ENCODE peak calls at places on chromosomes 1 and 21, in four cellular contexts. A, C, M and K are unnamed samples.

GRCh38 chr1:100661176-100661575 is 58.4 kb upstream of the VCAM1 start:
- DNase-seq in A (no peak), C (no peak), M (no peak), K (no peak)

GRCh38 chr1:43620956-43621355 is 29.0 kb upstream of the KDM4A start:
- DNase-seq in A (no peak), C (no peak), M (no peak), K (no peak)

GRCh38 chr1:47262787-47263413 is 30.9 kb upstream of the TAL1 start:
- DNase-seq in A (peak; percentile 55), C (peak; percentile 75), M (peak; percentile 44), K (no peak)

GRCh38 chr1:213767683-213768082 is 220.1 kb upstream of the PROX1 start:
- DNase-seq in A (no peak), C (no peak), M (no peak), K (no peak)

GRCh38 chr1:245921417-245921816 is 585.7 kb downstream of the SMYD3 start:
- DNase-seq in A (no peak), C (no peak), M (no peak), K (no peak)

GRCh38 chr1:159821171-159821867 is 5.4 kb upstream of the SLAMF8 start:
- DNase-seq in A (peak; percentile 53), C (peak; percentile 80), M (no peak), K (no peak)

GRCh38 chr1:229098361-229098760 is 172.6 kb upstream of the RAB4A start:
- DNase-seq in A (no peak), C (no peak), M (no peak), K (no peak)

GRCh38 chr1:113217447-113218208 is 144.6 kb downstream of the LRIG2 start:
- DNase-seq in A (peak; percentile 41), C (no peak), M (no peak), K (no peak)

GRCh38 chr1:68202239-68202832 is 30.0 kb downstream of the WLS start:
- DNase-seq in A (no peak), C (no peak), M (no peak), K (no peak)

GRCh38 chr1:94971491-94971924 is 44.6 kb upstream of the CNN3 start:
- DNase-seq in A (no peak), C (no peak), M (no peak), K (no peak)

GRCh38 chr1:167491586-167492408 is 26.5 kb downstream of the CD247 start:
- DNase-seq in A (no peak), C (peak; percentile 52), M (no peak), K (no peak)

GRCh38 chr1:218364028-218364710 is 19.0 kb downstream of the TGFB2 start:
- DNase-seq in A (no peak), C (no peak), M (peak; percentile 42), K (no peak)

GRCh38 chr1:51567653-51568052 is 48.6 kb upstream of the EPS15 start:
- DNase-seq in A (no peak), C (no peak), M (no peak), K (no peak)

GRCh38 chr1:86788300-86789206 is 84.2 kb downstream of the SH3GLB1 start:
- DNase-seq in A (no peak), C (no peak), M (no peak), K (peak; percentile 78)
- TF ChIP-seq POLR2AphosphoS5 in A (peak; percentile 78), C (no peak), M (no peak), K (no peak)

GRCh38 chr1:201718346-201719202 is 110.4 kb upstream of the IPO9 start:
- DNase-seq in A (no peak), C (no peak), M (no peak), K (peak; percentile 74)

GRCh38 chr1:201717286-201717685 is 111.7 kb upstream of the IPO9 start:
- DNase-seq in A (no peak), C (no peak), M (no peak), K (peak; percentile 63)

GRCh38 chr1:201721131-201722049 is 107.6 kb upstream of the IPO9 start:
- DNase-seq in A (no peak), C (no peak), M (no peak), K (no peak)

GRCh38 chr1:201720522-201720844 is 108.5 kb upstream of the IPO9 start:
- DNase-seq in A (no peak), C (no peak), M (no peak), K (no peak)

GRCh38 chr1:201719812-201720521 is 109.0 kb upstream of the IPO9 start:
- DNase-seq in A (no peak), C (no peak), M (no peak), K (peak; percentile 86)
- TF ChIP-seq POLR2AphosphoS5 in A (no peak), C (no peak), M (peak; percentile 59), K (no peak)

DNA sequence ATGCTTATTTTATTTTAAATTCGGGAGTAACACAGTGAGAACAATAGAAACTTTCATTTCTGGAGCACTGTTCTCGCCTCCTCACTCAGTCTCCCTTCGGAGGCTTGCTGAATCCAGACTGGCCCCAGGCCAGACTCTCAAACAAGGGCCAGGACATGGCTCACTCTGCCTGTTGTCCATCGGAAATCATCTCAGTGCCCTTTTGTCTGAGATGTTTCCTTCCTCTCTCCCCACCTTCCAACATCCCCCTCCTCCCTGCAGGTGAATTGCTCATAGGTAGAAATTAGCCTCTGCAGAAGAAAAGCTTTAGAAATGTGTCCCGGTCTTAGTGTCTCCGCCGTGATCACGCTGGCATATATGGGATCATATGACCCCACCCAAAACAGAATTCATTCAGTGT is 55.2 kb downstream of the ERG start:
- DNase-seq in A (no peak), C (no peak), M (no peak), K (no peak)
- TF ChIP-seq POLR2AphosphoS5 in A (no peak), C (no peak), M (no peak), K (no peak)

DNA sequence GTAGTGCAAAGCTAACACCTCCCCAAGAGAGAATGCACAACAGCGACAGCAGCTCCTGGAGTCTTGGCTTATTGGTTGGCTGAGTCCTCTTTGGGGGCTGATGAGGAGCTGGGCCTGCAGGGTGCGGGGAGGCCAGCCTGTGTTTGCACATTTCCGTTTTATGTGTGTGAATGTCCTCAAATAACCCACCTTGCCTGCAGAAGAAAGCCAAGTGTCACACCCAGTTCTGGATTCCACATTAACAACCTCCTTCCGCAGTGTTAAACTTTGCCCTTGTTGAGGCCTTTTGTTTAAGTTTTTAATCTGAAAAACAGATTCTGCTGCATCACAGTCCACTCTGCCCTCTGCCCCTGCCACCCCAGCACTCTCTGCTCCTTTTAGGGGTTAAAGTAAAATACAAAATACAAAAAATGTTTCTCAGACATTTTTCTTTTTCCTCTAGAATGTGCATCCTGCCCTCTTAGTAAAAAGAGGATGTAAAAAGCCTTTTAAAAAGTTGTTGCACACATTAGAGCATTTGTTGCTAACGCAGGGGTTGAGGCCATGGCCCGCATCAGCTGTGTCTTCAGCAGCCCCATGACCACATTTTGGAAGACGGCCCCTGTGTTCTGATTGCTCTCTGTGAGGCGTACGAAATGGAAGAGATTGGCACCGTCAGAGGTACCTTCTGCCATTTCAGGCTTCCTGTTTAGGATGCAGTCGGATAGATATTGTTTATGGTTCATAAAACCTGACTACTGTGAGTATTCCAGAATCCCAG is 274.3 kb downstream of the TM2D1 start:
- DNase-seq in A (no peak), C (no peak), M (no peak), K (no peak)
- TF ChIP-seq POLR2AphosphoS5 in A (no peak), C (no peak), M (no peak), K (no peak)

GRCh38 chr21:36552458-36552800 is 72.5 kb upstream of the CLDN14 start:
- DNase-seq in A (no peak), C (no peak), M (no peak), K (no peak)
- TF ChIP-seq POLR2AphosphoS5 in A (no peak), C (no peak), M (no peak), K (no peak)

DNA sequence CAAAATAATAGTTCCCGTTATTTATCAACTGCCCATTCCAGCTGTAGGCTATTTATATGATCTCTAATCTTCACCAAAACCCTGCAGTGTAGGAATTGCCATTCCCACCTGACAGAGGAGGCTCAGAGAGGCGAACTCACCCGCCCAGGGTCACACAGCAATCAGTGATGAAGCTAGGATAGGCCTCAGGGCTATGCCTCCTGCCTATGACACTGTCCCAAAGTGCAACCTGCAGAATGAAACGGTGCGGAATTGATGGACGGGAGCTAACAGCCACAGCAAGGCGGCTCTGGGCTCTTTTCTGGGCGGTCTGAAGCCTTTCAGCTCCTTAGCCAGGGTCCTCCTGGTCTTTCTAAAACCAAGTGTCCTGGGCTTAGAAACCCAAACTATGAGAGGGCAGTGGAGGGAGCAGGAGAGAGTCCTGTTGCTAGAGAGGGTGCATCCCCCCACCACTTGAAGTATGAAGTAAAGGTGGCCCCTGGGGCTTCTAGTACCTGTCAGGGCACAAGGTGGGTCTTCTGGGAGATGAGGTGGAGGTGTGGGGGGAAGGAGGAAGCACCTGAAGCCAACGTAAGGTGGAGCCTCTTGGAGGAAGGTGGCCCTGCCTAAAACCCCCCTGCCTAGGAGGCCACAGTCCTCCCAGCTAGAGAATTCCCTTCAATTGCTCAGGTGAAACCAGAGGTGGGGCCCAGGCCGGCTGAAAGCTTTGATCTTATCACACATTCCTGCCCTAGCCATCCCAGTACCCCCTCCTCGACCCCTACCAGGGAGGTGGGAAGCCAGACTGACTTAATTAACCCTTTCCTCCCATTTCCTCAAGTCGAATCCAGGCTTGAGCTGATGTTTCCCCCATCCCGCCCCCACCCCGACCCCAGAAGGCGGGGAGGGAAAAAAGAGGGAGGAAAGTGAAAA is 14.8 kb downstream of the HSPG2 start:
- DNase-seq in A (no peak), C (peak; percentile 90), M (no peak), K (no peak)
- TF ChIP-seq POLR2AphosphoS5 in A (no peak), C (no peak), M (no peak), K (no peak)

GRCh38 chr21:46061950-46062349 is 36.0 kb upstream of the COL6A2 start:
- DNase-seq in A (no peak), C (no peak), M (no peak), K (no peak)

GRCh38 chr21:46062471-46063211 is 35.3 kb upstream of the COL6A2 start:
- DNase-seq in A (no peak), C (no peak), M (no peak), K (no peak)

GRCh38 chr21:46061063-46061462 is 36.8 kb upstream of the COL6A2 start:
- DNase-seq in A (no peak), C (no peak), M (no peak), K (no peak)

GRCh38 chr21:46059195-46059594 is 38.7 kb upstream of the COL6A2 start:
- DNase-seq in A (no peak), C (no peak), M (no peak), K (no peak)

GRCh38 chr21:46060596-46061061 is 37.3 kb upstream of the COL6A2 start:
- DNase-seq in A (no peak), C (no peak), M (peak; percentile 37), K (peak; percentile 92)
- TF ChIP-seq POLR2AphosphoS5 in A (no peak), C (no peak), M (peak; percentile 64), K (no peak)